ENCODE peak calls at places on chromosomes 6 and 20, in six cellular contexts. M, N, T, X, F and C are unnamed samples.

GRCh38 chr20:59806578-59806975 is 126.9 kb downstream of the SYCP2 start:
- DNase-seq in M (no peak), N (no peak), T (no peak), X (no peak), F (no peak), C (no peak)

GRCh38 chr6:142303191-142303564 is 1.4 kb downstream of the ADGRG6 start:
- DNase-seq in M (no peak), N (no peak), T (peak), X (no peak), F (no peak), C (no peak)

GRCh38 chr20:39611901-39612300 is 649.8 kb downstream of the DHX35 start:
- DNase-seq in M (no peak), N (no peak), T (no peak), X (no peak), F (no peak), C (no peak)

GRCh38 chr20:64022671-64023070 is 13.3 kb upstream of the C20orf204 start:
- DNase-seq in M (no peak), N (no peak), T (no peak), X (no peak), F (no peak), C (no peak)

GRCh38 chr20:23349338-23350006 is 1.1 kb upstream of the NXT1 start:
- DNase-seq in M (peak), N (no peak), T (no peak), X (no peak), F (peak), C (no peak)

GRCh38 chr6:39865011-39865888 is 69.0 kb downstream of the MOCS1 start:
- DNase-seq in M (peak), N (peak), T (peak), X (peak), F (peak), C (peak)

GRCh38 chr6:11275598-11275997 is 43.1 kb upstream of the NEDD9 start:
- DNase-seq in M (no peak), N (no peak), T (peak), X (peak), F (no peak), C (no peak)

GRCh38 chr6:144360401-144360800 is 75.3 kb downstream of the UTRN start:
- DNase-seq in M (no peak), N (no peak), T (no peak), X (peak), F (peak), C (no peak)

GRCh38 chr6:142008776-142009175 is 123.9 kb upstream of the GJE1 start:
- DNase-seq in M (no peak), N (no peak), T (no peak), X (no peak), F (no peak), C (no peak)